ENCODE peak calls at places on chromosomes 1 and 21, in five cellular contexts. L is lower lobe of right lung, M is right cardiac atrium, G is heart left ventricle, N is thyroid gland. F is an unnamed sample. For H3K4me1 and H3K27me3, the result is how much of the 10 kb centered on the place peaks cover.

GRCh38 chr1:3618904-3619671 is 5.7 kb upstream of the TPRG1L start:
- DNase-seq in L (peak), M (no peak), G (peak), N (peak), F (peak)

GRCh38 chr1:179264506-179264905 is 29.1 kb upstream of the SOAT1 start:
- DNase-seq in L (no peak), M (no peak), G (no peak), N (no peak), F (no peak)

GRCh38 chr1:213374369-213374768 is 323.3 kb downstream of the RPS6KC1 start:
- DNase-seq in L (peak), M (peak), G (peak), N (peak), F (no peak)

GRCh38 chr1:212722270-212722945 is 22.8 kb upstream of the BATF3 start:
- DNase-seq in L (no peak), M (no peak), G (no peak), N (no peak), F (no peak)

GRCh38 chr1:84877592-84877991 is 15.4 kb downstream of the LPAR3 start:
- DNase-seq in L (no peak), M (no peak), G (no peak), N (no peak), F (no peak)

GRCh38 chr1:172005856-172006255 is 164.6 kb downstream of the DNM3 start:
- DNase-seq in L (no peak), M (no peak), G (no peak), N (no peak), F (no peak)

GRCh38 chr1:25008192-25008485 is 78.1 kb upstream of the RUNX3 start:
- DNase-seq in L (no peak), M (no peak), G (no peak), N (no peak), F (no peak)

GRCh38 chr1:1157426-1157913 is 16.2 kb upstream of the TTLL10 start:
- DNase-seq in L (peak), M (peak), G (peak), N (peak), F (peak)

GRCh38 chr1:219639843-219640606 is 27.1 kb upstream of the ZC3H11B start:
- DNase-seq in L (no peak), M (no peak), G (no peak), N (no peak), F (no peak)

GRCh38 chr1:58768971-58769808 is 14.7 kb downstream of the JUN start:
- DNase-seq in L (peak), M (peak), G (peak), N (peak), F (peak)

GRCh38 chr1:182164273-182164672 is 102.8 kb upstream of the ZNF648 start:
- DNase-seq in L (no peak), M (no peak), G (no peak), N (no peak), F (no peak)

GRCh38 chr1:84253041-84253440 is 48.5 kb upstream of the SAMD13 start:
- DNase-seq in L (no peak), M (no peak), G (no peak), N (no peak), F (no peak)

GRCh38 chr1:203781962-203782361 is 13.5 kb upstream of the ZBED6 start:
- DNase-seq in L (no peak), M (no peak), G (no peak), N (no peak), F (no peak)

GRCh38 chr21:45479691-45480675 is 62.3 kb downstream of the SLC19A1 start:
- DNase-seq in L (no peak), M (peak), G (no peak), N (no peak), F (no peak)

GRCh38 chr1:46179138-46180081 is 3.1 kb upstream of the P3R3URF start:
- DNase-seq in L (peak), M (peak), G (peak), N (peak), F (peak)

GRCh38 chr21:35106246-35106835 is 57.2 kb upstream of the RUNX1 start:
- DNase-seq in L (no peak), M (peak), G (peak), N (peak), F (no peak)

GRCh38 chr1:97581614-97582051 is 339.2 kb downstream of the DPYD start:
- DNase-seq in L (no peak), M (no peak), G (no peak), N (no peak), F (no peak)

GRCh38 chr1:87203890-87204289 is 124.8 kb upstream of the LMO4 start:
- DNase-seq in L (no peak), M (no peak), G (no peak), N (no peak), F (no peak)

GRCh38 chr1:112710586-112710985 is 3.7 kb upstream of the RHOC start:
- DNase-seq in L (no peak), M (no peak), G (no peak), N (no peak), F (no peak)

GRCh38 chr1:192601145-192602048 is 25.8 kb downstream of the RGS1 start:
- DNase-seq in L (no peak), M (no peak), G (no peak), N (no peak), F (no peak)

GRCh38 chr1:152479792-152480595 is 30.6 kb upstream of the LCE5A start:
- DNase-seq in L (peak), M (peak), G (no peak), N (peak), F (no peak)

GRCh38 chr1:151288502-151288901 is 6.4 kb downstream of the ZNF687 start:
- DNase-seq in L (no peak), M (no peak), G (no peak), N (no peak), F (no peak)

GRCh38 chr1:7268983-7269382 is 483.7 kb downstream of the CAMTA1 start:
- DNase-seq in L (no peak), M (no peak), G (no peak), N (no peak), F (no peak)

GRCh38 chr1:226655251-226656163 is 83.6 kb downstream of the ITPKB start:
- DNase-seq in L (no peak), M (no peak), G (no peak), N (no peak), F (no peak)

GRCh38 chr1:110087812-110088738 is 17.6 kb upstream of the ALX3 start:
- DNase-seq in L (no peak), M (no peak), G (peak), N (peak), F (no peak)

GRCh38 chr1:204074274-204075115 is 1.6 kb downstream of the SOX13 start:
- DNase-seq in L (peak), M (peak), G (peak), N (peak), F (peak)

DNA sequence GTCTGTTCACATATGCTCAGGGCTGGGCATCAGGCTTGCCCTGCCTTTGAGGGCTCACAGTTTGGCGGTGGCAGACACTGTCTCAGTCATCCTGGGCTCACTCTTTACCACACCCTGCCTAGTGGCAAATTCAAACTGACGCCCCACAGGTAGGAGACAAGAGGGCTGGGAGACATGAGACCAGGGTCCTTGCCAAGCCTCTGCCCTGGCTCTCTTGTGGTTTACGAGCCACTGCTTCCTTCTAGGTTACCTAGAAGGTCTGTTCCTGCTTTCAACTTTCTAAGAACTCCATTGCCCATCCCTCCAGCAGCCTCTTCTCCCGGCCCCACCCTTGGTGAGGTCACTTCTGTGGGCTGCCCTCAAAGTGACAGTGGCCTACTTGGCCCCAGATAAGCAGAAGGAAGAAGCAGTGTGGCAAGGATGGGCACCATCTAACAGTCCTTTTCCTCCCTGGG is 10.5 kb downstream of the KIF21B start:
- DNase-seq in L (peak), M (no peak), G (no peak), N (no peak), F (no peak)
- H3K4me1 ChIP-seq in L (under half), M (under half), G (under half), N (under half), F (under half)

GRCh38 chr21:37916795-37917142 is 512 bp upstream of the KCNJ6 start:
- DNase-seq in L (no peak), M (no peak), G (no peak), N (no peak), F (no peak)

GRCh38 chr21:37917612-37918011 is 1.4 kb upstream of the KCNJ6 start:
- DNase-seq in L (no peak), M (no peak), G (no peak), N (no peak), F (no peak)

GRCh38 chr21:37914211-37914900 is 1.9 kb downstream of the KCNJ6 start:
- DNase-seq in L (peak), M (peak), G (no peak), N (peak), F (no peak)

GRCh38 chr21:37915941-37916794 is at the start of gene KCNJ6:
- DNase-seq in L (peak), M (peak), G (no peak), N (no peak), F (no peak)

GRCh38 chr21:37915516-37915915 is 741 bp downstream of the KCNJ6 start:
- DNase-seq in L (no peak), M (no peak), G (no peak), N (no peak), F (no peak)
- H3K27me3 ChIP-seq in L (half or more), M (under half), G (under half), N (under half), F (under half)

GRCh38 chr1:37948841-37949240 is 2.0 kb upstream of the INPP5B start:
- DNase-seq in L (no peak), M (no peak), G (no peak), N (no peak), F (no peak)

GRCh38 chr1:37949524-37950152 is 2.8 kb upstream of the INPP5B start:
- DNase-seq in L (no peak), M (no peak), G (no peak), N (no peak), F (no peak)

GRCh38 chr1:37947364-37947763 is 511 bp upstream of the INPP5B start:
- DNase-seq in L (no peak), M (no peak), G (no peak), N (no peak), F (no peak)

GRCh38 chr1:37946703-37947360 is at the start of gene INPP5B:
- DNase-seq in L (peak), M (peak), G (peak), N (peak), F (peak)

DNA sequence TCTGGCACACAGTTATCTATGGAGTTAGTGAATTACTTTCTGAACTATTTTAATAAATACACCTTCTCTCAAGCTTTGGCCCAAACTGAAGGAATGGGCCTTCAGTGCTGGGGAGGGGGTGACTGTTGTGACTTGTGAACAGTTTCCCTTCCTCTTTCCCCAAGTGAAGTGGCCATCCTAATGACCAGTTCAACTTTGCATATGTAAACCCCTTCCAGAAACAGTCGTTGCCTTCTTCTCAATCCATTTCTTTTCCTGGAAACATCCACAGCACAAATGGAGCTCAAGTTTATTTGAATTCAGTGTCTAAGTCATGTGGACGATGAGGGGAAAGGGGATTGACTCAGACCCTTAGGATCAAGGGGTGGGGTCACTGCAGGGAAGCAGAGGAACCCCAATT is 1.3 kb upstream of the INPP5B start:
- DNase-seq in L (no peak), M (no peak), G (no peak), N (no peak), F (no peak)
- H3K4me3 ChIP-seq in L (no peak), M (no peak), G (no peak), N (no peak), F (no peak)

GRCh38 chr1:169108897-169109560 is 2.5 kb downstream of the ATP1B1 start:
- DNase-seq in L (no peak), M (no peak), G (no peak), N (peak), F (no peak)

GRCh38 chr1:169110265-169110664 is 3.8 kb downstream of the ATP1B1 start:
- DNase-seq in L (no peak), M (no peak), G (no peak), N (no peak), F (no peak)

GRCh38 chr1:169110691-169111447 is 4.4 kb downstream of the ATP1B1 start:
- DNase-seq in L (peak), M (no peak), G (no peak), N (peak), F (no peak)

GRCh38 chr1:169111472-169111871 is 5.0 kb downstream of the ATP1B1 start:
- DNase-seq in L (no peak), M (no peak), G (no peak), N (no peak), F (no peak)

GRCh38 chr1:169109561-169110134 is 3.2 kb downstream of the ATP1B1 start:
- DNase-seq in L (peak), M (no peak), G (peak), N (peak), F (peak)
- H3K4me1 ChIP-seq in L (half or more), M (under half), G (under half), N (under half), F (under half)

GRCh38 chr1:205476648-205477047 is 20.8 kb upstream of the BLACAT1 start:
- DNase-seq in L (no peak), M (no peak), G (no peak), N (no peak), F (no peak)

GRCh38 chr1:205475855-205476254 is 20.0 kb upstream of the BLACAT1 start:
- DNase-seq in L (no peak), M (no peak), G (no peak), N (no peak), F (no peak)

GRCh38 chr1:205477759-205478247 is 22.0 kb upstream of the BLACAT1 start:
- DNase-seq in L (peak), M (no peak), G (no peak), N (peak), F (no peak)

GRCh38 chr1:205474571-205474970 is 18.7 kb upstream of the BLACAT1 start:
- DNase-seq in L (no peak), M (no peak), G (no peak), N (no peak), F (no peak)

DNA sequence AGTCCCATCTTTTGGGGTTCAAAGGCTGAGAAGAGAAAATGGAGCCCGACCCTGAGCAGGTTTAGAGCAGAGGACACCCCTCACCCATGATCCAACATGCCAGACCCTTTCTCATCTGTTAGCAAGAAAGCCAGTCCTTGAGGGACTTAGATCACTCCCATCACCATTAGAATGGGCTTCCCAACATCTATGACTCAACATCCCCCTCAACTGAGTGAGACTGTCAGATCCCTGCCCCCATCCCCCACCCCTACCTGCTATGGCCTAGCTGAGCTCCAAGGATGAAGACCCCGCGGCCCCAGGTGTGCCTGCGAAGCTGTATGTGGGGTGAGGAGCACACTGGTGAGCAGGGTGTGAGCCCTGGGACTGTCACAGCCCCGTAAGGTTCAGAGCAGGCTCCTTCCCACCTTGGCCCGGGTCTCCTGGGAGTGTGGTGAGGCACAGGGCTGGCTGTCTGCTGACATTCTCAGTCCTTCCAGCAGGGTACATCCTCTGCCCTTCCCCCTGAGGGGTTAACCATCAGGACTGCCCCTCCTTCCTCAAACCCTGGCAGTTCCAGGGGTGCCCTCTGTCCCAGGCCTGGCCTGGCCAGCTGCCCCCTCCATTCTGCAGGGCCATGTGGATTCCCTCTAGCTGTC is 21.4 kb upstream of the BLACAT1 start:
- DNase-seq in L (no peak), M (no peak), G (no peak), N (no peak), F (no peak)
- H3K27me3 ChIP-seq in L (under half), M (under half), G (under half), N (under half), F (under half)

F was measured in uterus.